ENCODE peak calls at places on chromosomes 12 and 14, in nine cellular contexts. H is T-helper 2 cell; S is activated naive CD4-positive, alpha-beta T cell treated with Interleukin-2 at 50 U/mL for 16 hours; M is GM20000; Y is ureter; D is NCI-H774; J is H7; E is T47D; Q is head of caudate nucleus. Z is an unnamed sample.

GRCh38 chr14:57846631-57847030 is 19.3 kb downstream of the SLC35F4 start:
- DNase-seq in H (no peak), S (no peak), M (no peak), Y (no peak), D (no peak), J (no peak), E (no peak), Q (no peak), Z (no peak)

GRCh38 chr14:99971929-99972747 is 93.1 kb upstream of the EVL start:
- DNase-seq in H (no peak), S (peak; percentile 13), M (peak; percentile 53), Y (no peak), D (no peak), J (peak; percentile 75), E (no peak), Q (peak; percentile 22), Z (no peak)

GRCh38 chr14:87805315-87805723 is 187.7 kb downstream of the GALC start:
- DNase-seq in H (peak; percentile 7), S (peak; percentile 35), M (peak; percentile 40), Y (no peak), D (no peak), J (peak; percentile 59), E (no peak), Q (no peak), Z (no peak)

GRCh38 chr12:22046090-22046967 is at the start of gene CMAS:
- DNase-seq in H (peak; percentile 67), S (peak; percentile 79), M (peak; percentile 91), Y (peak; percentile 85), D (peak; percentile 85), J (peak; percentile 88), E (peak; percentile 55), Q (peak; percentile 88), Z (no peak)

GRCh38 chr14:105971593-105972500 is 445.5 kb downstream of the TMEM121 start:
- DNase-seq in H (no peak), S (no peak), M (no peak), Y (no peak), D (no peak), J (no peak), E (no peak), Q (no peak), Z (no peak)

GRCh38 chr14:88129306-88130056 is 124.5 kb downstream of the GPR65 start:
- DNase-seq in H (no peak), S (no peak), M (peak; percentile 9), Y (no peak), D (no peak), J (no peak), E (no peak), Q (peak; percentile 40), Z (no peak)

GRCh38 chr12:84375472-84375871 is 537.1 kb downstream of the SLC6A15 start:
- DNase-seq in H (no peak), S (no peak), M (no peak), Y (no peak), D (no peak), J (no peak), E (no peak), Q (no peak), Z (no peak)

GRCh38 chr12:115213538-115213961 is 529.6 kb upstream of the TBX3 start:
- DNase-seq in H (no peak), S (no peak), M (no peak), Y (no peak), D (no peak), J (peak; percentile 8), E (no peak), Q (peak; percentile 63), Z (no peak)

GRCh38 chr12:47249719-47250506 is 170.2 kb upstream of the AMIGO2 start:
- DNase-seq in H (no peak), S (no peak), M (no peak), Y (no peak), D (no peak), J (no peak), E (no peak), Q (no peak), Z (no peak)

GRCh38 chr14:96482986-96483385 is 19.2 kb upstream of the PAPOLA start:
- DNase-seq in H (no peak), S (no peak), M (no peak), Y (no peak), D (no peak), J (no peak), E (no peak), Q (no peak), Z (no peak)

GRCh38 chr14:66509874-66510273 is 1.9 kb downstream of the GPHN start:
- DNase-seq in H (no peak), S (no peak), M (peak; percentile 10), Y (no peak), D (no peak), J (peak; percentile 5), E (no peak), Q (no peak), Z (no peak)

GRCh38 chr12:79657136-79657535 is 33.6 kb downstream of the PAWR start:
- DNase-seq in H (no peak), S (no peak), M (no peak), Y (no peak), D (no peak), J (no peak), E (no peak), Q (no peak), Z (no peak)

GRCh38 chr12:16515666-16516065 is 90.3 kb downstream of the LMO3 start:
- DNase-seq in H (no peak), S (no peak), M (no peak), Y (no peak), D (no peak), J (no peak), E (no peak), Q (no peak), Z (no peak)

GRCh38 chr12:100820314-100820713 is 25.7 kb downstream of the ANO4 start:
- DNase-seq in H (no peak), S (no peak), M (no peak), Y (no peak), D (no peak), J (no peak), E (no peak), Q (no peak), Z (no peak)

GRCh38 chr14:33408291-33408690 is 469.6 kb downstream of the NPAS3 start:
- DNase-seq in H (no peak), S (no peak), M (no peak), Y (no peak), D (no peak), J (no peak), E (no peak), Q (no peak), Z (no peak)

GRCh38 chr12:7108928-7109920 is at the start of gene C1RL:
- DNase-seq in H (peak; percentile 76), S (peak; percentile 87), M (peak; percentile 64), Y (peak; percentile 95), D (peak; percentile 73), J (peak; percentile 89), E (no peak), Q (peak; percentile 83), Z (peak; percentile 52)